ENCODE peak calls at places on chromosomes 4 and X, in nine cellular contexts. I, K, R, C, N, B, D, T and P are unnamed samples.

GRCh38 chr4:135927651-135928050 is 1604.6 kb downstream of the PCDH18 start:
- DNase-seq in T (no peak), B (no peak), I (no peak), D (no peak), N (no peak), C (no peak), K (no peak), R (no peak), P (no peak)

GRCh38 chr4:18214656-18215055 is 193.1 kb upstream of the LCORL start:
- DNase-seq in N (no peak), I (no peak), D (no peak), T (peak; percentile 49), K (no peak), R (no peak), B (no peak), C (no peak), P (no peak)

GRCh38 chrX:48806088-48806487 is 4.2 kb downstream of the HDAC6 start:
- DNase-seq in B (no peak), C (no peak), I (no peak), N (no peak), K (no peak), D (no peak), R (no peak), T (no peak), P (no peak)

GRCh38 chr4:78945638-78946179 is 6.5 kb upstream of the PAQR3 start:
- DNase-seq in B (no peak), N (no peak), D (no peak), I (no peak), K (no peak), R (no peak), C (no peak), T (no peak), P (no peak)

GRCh38 chr4:123233409-123233808 is 163.2 kb upstream of the SPRY1 start:
- DNase-seq in R (no peak), I (no peak), T (no peak), D (no peak), C (no peak), B (no peak), K (no peak), N (no peak), P (no peak)

GRCh38 chr4:20313237-20314030 is 61.7 kb downstream of the SLIT2 start:
- DNase-seq in I (no peak), R (no peak), K (peak; percentile 12), C (peak; percentile 24), D (no peak), N (peak; percentile 1), B (no peak), T (peak; percentile 85), P (no peak)

GRCh38 chrX:130994671-130995070 is 63.5 kb upstream of the ARHGAP36 start:
- DNase-seq in B (no peak), R (no peak), C (no peak), T (peak; percentile 61), K (no peak), I (peak; percentile 30), D (no peak), N (no peak), P (no peak)

GRCh38 chr4:107243141-107243779 is 207.1 kb upstream of the DKK2 start:
- DNase-seq in C (no peak), T (no peak), R (no peak), B (no peak), I (peak; percentile 11), D (peak; percentile 94), N (no peak), K (peak; percentile 35), P (no peak)

GRCh38 chr4:3451956-3452355 is 10.2 kb downstream of the HGFAC start:
- DNase-seq in D (no peak), K (no peak), N (no peak), B (no peak), C (no peak), R (no peak), T (no peak), I (no peak), P (no peak)

GRCh38 chrX:53678667-53679066 is 7.9 kb downstream of the HUWE1 start:
- DNase-seq in D (no peak), R (no peak), B (no peak), T (peak; percentile 32), K (no peak), N (no peak), I (no peak), C (no peak), P (no peak)

GRCh38 chr4:38925492-38926418 is 58.1 kb downstream of the FAM114A1 start:
- DNase-seq in B (no peak), I (peak; percentile 69), T (no peak), C (no peak), R (no peak), D (peak; percentile 71), K (no peak), N (no peak), P (no peak)

GRCh38 chrX:18896680-18897544 is 87.0 kb downstream of the PHKA2 start:
- DNase-seq in B (no peak), K (no peak), N (no peak), D (no peak), R (no peak), C (no peak), T (no peak), I (no peak), P (no peak)

GRCh38 chrX:18897611-18898010 is 86.3 kb downstream of the PHKA2 start:
- DNase-seq in K (no peak), R (no peak), I (no peak), N (no peak), D (no peak), B (no peak), T (no peak), C (no peak), P (no peak)

GRCh38 chrX:18894156-18894555 is 89.8 kb downstream of the PHKA2 start:
- DNase-seq in T (no peak), D (no peak), K (no peak), R (no peak), I (no peak), C (no peak), N (no peak), B (no peak), P (no peak)

GRCh38 chrX:18893536-18893935 is 90.4 kb downstream of the PHKA2 start:
- DNase-seq in T (no peak), C (no peak), D (no peak), K (no peak), N (no peak), B (no peak), I (no peak), R (no peak), P (no peak)

GRCh38 chrX:18895157-18895952 is 88.6 kb downstream of the PHKA2 start:
- DNase-seq in R (no peak), B (no peak), D (peak; percentile 75), N (no peak), I (peak; percentile 49), T (no peak), K (no peak), C (no peak), P (no peak)
- TF ChIP-seq POLR2AphosphoS5 in R (no peak), B (no peak), D (peak; percentile 12), N (no peak), I (no peak), T (no peak), K (no peak), C (no peak), P (no peak)

DNA sequence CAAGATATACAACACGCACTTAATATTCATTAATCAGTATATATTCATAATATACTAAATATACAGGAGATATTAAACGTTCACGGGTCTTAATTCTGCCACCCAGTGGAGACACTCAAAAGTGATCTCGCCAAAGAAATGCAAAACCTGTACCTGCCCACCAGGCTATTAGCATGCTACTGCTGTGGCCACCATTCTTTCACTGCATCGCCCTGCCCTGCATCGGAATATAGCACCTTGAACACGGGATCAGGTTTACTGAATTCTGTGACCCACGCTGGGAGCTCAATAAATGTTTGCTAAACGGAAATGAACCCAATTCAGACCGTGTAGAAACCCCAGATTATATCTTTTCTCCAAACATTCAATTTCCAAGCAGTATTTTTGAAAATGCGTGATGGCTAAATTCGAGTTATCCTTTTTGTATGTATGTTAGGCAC is 840 bp upstream of the CLCN3 start:
- DNase-seq in N (no peak), R (no peak), D (no peak), I (peak; percentile 42), C (peak; percentile 71), B (peak; percentile 67), K (peak; percentile 74), T (peak; percentile 69), P (no peak)
- TF ChIP-seq POLR2AphosphoS5 in N (peak; percentile 18), R (no peak), D (no peak), I (no peak), C (no peak), B (peak; percentile 66), K (peak; percentile 55), T (no peak), P (no peak)

GRCh38 chr4:104494161-104494560 is 533 bp downstream of the CXXC4 start:
- DNase-seq in N (no peak), D (no peak), T (no peak), K (no peak), B (no peak), R (no peak), C (no peak), I (no peak), P (no peak)

GRCh38 chr4:104491396-104491821 is 3.3 kb downstream of the CXXC4 start:
- DNase-seq in R (no peak), B (peak; percentile 34), N (no peak), C (no peak), K (peak; percentile 47), T (peak; percentile 64), D (peak; percentile 67), I (peak; percentile 75), P (no peak)

GRCh38 chr4:104493071-104493831 is 1.4 kb downstream of the CXXC4 start:
- DNase-seq in C (no peak), K (no peak), T (no peak), I (peak; percentile 4), D (no peak), B (no peak), R (no peak), N (no peak), P (no peak)

GRCh38 chr4:104491826-104492771 is 2.6 kb downstream of the CXXC4 start:
- DNase-seq in I (peak; percentile 43), R (no peak), T (peak; percentile 74), B (no peak), C (no peak), K (peak; percentile 9), D (no peak), N (peak; percentile 87), P (no peak)

DNA sequence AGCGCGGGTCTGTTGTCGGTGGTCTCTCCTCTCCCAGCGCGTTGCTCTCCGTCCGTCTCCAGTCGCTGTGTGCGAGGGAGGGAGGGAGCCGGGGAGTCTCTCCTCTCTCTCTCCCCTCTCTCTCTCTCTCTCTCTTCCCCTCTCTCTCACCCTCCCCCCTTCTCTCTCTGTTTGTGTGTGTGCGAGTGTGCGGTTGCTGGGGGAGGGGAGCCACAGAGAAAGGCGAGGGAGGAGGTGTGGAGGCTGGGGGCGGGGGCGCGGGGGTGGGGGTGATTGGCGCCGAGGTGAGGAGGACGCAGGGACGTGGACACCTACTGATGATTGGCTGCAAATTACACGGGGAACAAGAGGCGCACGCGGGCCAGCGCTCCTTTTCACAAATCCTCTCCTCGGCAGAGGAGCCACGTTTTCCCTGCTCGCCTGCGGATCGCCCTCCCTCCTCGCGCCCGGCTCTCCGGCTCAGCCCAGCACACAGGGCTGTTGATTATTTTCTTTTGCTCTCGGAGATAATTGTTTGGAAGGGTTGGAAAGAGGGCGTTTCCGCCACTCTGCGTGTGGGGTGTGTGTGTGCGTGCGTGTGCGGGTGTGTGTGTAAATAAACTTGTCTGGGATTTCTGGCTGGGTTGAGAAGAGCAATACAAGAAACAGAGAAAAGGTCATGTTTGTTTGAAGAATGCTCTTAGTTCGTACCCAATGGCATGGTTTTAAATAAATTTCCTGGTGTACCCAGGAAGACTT is at the start of gene CXXC4:
- DNase-seq in K (peak; percentile 67), I (peak; percentile 77), N (no peak), C (peak; percentile 23), T (peak; percentile 94), D (peak; percentile 90), R (peak; percentile 28), B (peak; percentile 45), P (no peak)
- TF ChIP-seq POLR2AphosphoS5 in K (peak; percentile 17), I (no peak), N (peak; percentile 88), C (peak; percentile 43), T (peak; percentile 45), D (peak; percentile 78), R (peak; percentile 62), B (peak; percentile 44), P (peak; percentile 47)

GRCh38 chrX:149504226-149504914 is 736 bp downstream of the IDS start:
- DNase-seq in D (no peak), C (no peak), R (peak; percentile 28), K (peak; percentile 37), I (peak; percentile 67), N (no peak), B (no peak), T (peak; percentile 56), P (peak; percentile 36)
- TF ChIP-seq POLR2AphosphoS5 in D (no peak), C (no peak), R (no peak), K (no peak), I (no peak), N (no peak), B (no peak), T (no peak), P (no peak)